ENCODE peak calls at places on chromosomes 16 and 17, in four cellular contexts. One of them, this sample, is unnamed. For H3K9me3, the result is how much of the 10 kb centered on the place peaks cover.

GRCh38 chr17:70080541-70081347 is 5.7 kb downstream of the KCNJ16 start:
- DNase-seq in left ventricle myocardium inferior: no peak
- DNase-seq in tibial artery: no peak
- DNase-seq in lung: no peak
- DNase-seq in this sample: no peak

GRCh38 chr17:19645608-19646250 is 2.8 kb upstream of the ALDH3A2 start:
- DNase-seq in lung: no peak
- DNase-seq in left ventricle myocardium inferior: no peak
- DNase-seq in tibial artery: peak
- DNase-seq in this sample: peak

GRCh38 chr16:48619547-48619946 is 9.6 kb upstream of the N4BP1 start:
- DNase-seq in lung: no peak
- DNase-seq in left ventricle myocardium inferior: no peak
- DNase-seq in tibial artery: no peak
- DNase-seq in this sample: no peak

GRCh38 chr17:48375356-48375755 is 54.7 kb downstream of the SKAP1 start:
- DNase-seq in lung: no peak
- DNase-seq in tibial artery: no peak
- DNase-seq in left ventricle myocardium inferior: no peak
- DNase-seq in this sample: no peak

GRCh38 chr16:53232826-53233529 is 178.2 kb downstream of the CHD9 start:
- DNase-seq in lung: no peak
- DNase-seq in tibial artery: no peak
- DNase-seq in left ventricle myocardium inferior: no peak
- DNase-seq in this sample: no peak

GRCh38 chr16:64830653-64831052 is 291.2 kb downstream of the CDH11 start:
- DNase-seq in tibial artery: no peak
- DNase-seq in left ventricle myocardium inferior: no peak
- DNase-seq in lung: no peak
- DNase-seq in this sample: no peak

GRCh38 chr17:4208228-4208627 is 55.6 kb downstream of the ANKFY1 start:
- DNase-seq in lung: no peak
- DNase-seq in tibial artery: peak
- DNase-seq in left ventricle myocardium inferior: no peak
- DNase-seq in this sample: no peak

GRCh38 chr16:24577167-24577566 is 37.8 kb downstream of the RBBP6 start:
- DNase-seq in lung: no peak
- DNase-seq in tibial artery: no peak
- DNase-seq in left ventricle myocardium inferior: no peak
- DNase-seq in this sample: no peak

GRCh38 chr17:76642994-76643393 is 563 bp downstream of the ST6GALNAC1 start:
- DNase-seq in tibial artery: no peak
- DNase-seq in lung: no peak
- DNase-seq in left ventricle myocardium inferior: no peak
- DNase-seq in this sample: no peak

GRCh38 chr17:46732754-46733398 is 85.6 kb downstream of the WNT3 start:
- DNase-seq in tibial artery: no peak
- DNase-seq in lung: no peak
- DNase-seq in left ventricle myocardium inferior: no peak
- DNase-seq in this sample: no peak

GRCh38 chr17:31054761-31055160 is 40.0 kb upstream of the NF1 start:
- DNase-seq in lung: no peak
- DNase-seq in left ventricle myocardium inferior: no peak
- DNase-seq in tibial artery: no peak
- DNase-seq in this sample: no peak

GRCh38 chr16:24917891-24918290 is 72.1 kb downstream of the SLC5A11 start:
- DNase-seq in lung: no peak
- DNase-seq in tibial artery: no peak
- DNase-seq in left ventricle myocardium inferior: no peak
- DNase-seq in this sample: no peak

GRCh38 chr16:8689686-8690085 is 15.3 kb downstream of the ABAT start:
- DNase-seq in lung: no peak
- DNase-seq in tibial artery: no peak
- DNase-seq in left ventricle myocardium inferior: no peak
- DNase-seq in this sample: no peak

GRCh38 chr17:81238490-81238814 is 403 bp downstream of the TEPSIN start:
- DNase-seq in tibial artery: no peak
- DNase-seq in left ventricle myocardium inferior: no peak
- DNase-seq in lung: no peak
- DNase-seq in this sample: no peak

GRCh38 chr16:66914541-66914940 is 4.1 kb downstream of the CDH16 start:
- DNase-seq in left ventricle myocardium inferior: no peak
- DNase-seq in lung: no peak
- DNase-seq in tibial artery: no peak
- DNase-seq in this sample: no peak

DNA sequence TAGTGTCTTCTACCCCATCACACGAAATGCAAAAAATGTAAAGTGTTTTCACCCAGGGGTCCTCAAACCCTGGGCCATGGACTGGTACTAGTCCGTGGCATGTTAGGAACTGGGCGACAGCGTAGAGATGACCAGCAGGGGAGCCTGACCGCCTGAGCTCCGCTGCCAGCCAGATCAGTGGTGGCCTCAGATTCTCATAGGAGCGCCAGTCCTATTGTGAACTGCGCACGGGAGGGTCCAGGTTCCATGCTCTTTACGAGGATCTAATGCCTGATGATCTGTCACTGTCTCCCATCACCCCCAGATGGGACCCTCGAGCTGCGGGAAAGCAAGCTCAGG is 4.5 kb downstream of the SCARF1 start:
- DNase-seq in lung: no peak
- DNase-seq in left ventricle myocardium inferior: no peak
- DNase-seq in tibial artery: no peak
- DNase-seq in this sample: no peak
- TF ChIP-seq CTCF in lung: no peak
- TF ChIP-seq CTCF in left ventricle myocardium inferior: no peak
- TF ChIP-seq CTCF in tibial artery: no peak
- TF ChIP-seq CTCF in this sample: peak

GRCh38 chr16:35311475-35311874 is 1852.1 kb downstream of the TP53TG3F start:
- DNase-seq in lung: no peak
- DNase-seq in left ventricle myocardium inferior: no peak
- DNase-seq in tibial artery: no peak
- DNase-seq in this sample: peak

GRCh38 chr16:35310999-35311398 is 1851.6 kb downstream of the TP53TG3F start:
- DNase-seq in left ventricle myocardium inferior: no peak
- DNase-seq in tibial artery: no peak
- DNase-seq in lung: no peak
- DNase-seq in this sample: no peak

GRCh38 chr16:35319536-35320192 is 1860.3 kb downstream of the TP53TG3F start:
- DNase-seq in tibial artery: no peak
- DNase-seq in left ventricle myocardium inferior: no peak
- DNase-seq in lung: no peak
- DNase-seq in this sample: no peak

GRCh38 chr16:35308674-35309073 is 1849.3 kb downstream of the TP53TG3F start:
- DNase-seq in tibial artery: no peak
- DNase-seq in left ventricle myocardium inferior: no peak
- DNase-seq in lung: no peak
- DNase-seq in this sample: no peak

GRCh38 chr16:35314298-35314697 is 1854.9 kb downstream of the TP53TG3F start:
- DNase-seq in left ventricle myocardium inferior: no peak
- DNase-seq in lung: no peak
- DNase-seq in tibial artery: no peak
- DNase-seq in this sample: no peak
- H3K9me3 ChIP-seq in left ventricle myocardium inferior: under half
- H3K9me3 ChIP-seq in lung: under half
- H3K9me3 ChIP-seq in tibial artery: under half
- H3K9me3 ChIP-seq in this sample: under half

GRCh38 chr16:85986931-85987749 is 88.2 kb downstream of the IRF8 start:
- DNase-seq in tibial artery: no peak
- DNase-seq in left ventricle myocardium inferior: no peak
- DNase-seq in lung: no peak
- DNase-seq in this sample: peak
- TF ChIP-seq CTCF in tibial artery: no peak
- TF ChIP-seq CTCF in left ventricle myocardium inferior: peak
- TF ChIP-seq CTCF in lung: no peak
- TF ChIP-seq CTCF in this sample: peak

DNA sequence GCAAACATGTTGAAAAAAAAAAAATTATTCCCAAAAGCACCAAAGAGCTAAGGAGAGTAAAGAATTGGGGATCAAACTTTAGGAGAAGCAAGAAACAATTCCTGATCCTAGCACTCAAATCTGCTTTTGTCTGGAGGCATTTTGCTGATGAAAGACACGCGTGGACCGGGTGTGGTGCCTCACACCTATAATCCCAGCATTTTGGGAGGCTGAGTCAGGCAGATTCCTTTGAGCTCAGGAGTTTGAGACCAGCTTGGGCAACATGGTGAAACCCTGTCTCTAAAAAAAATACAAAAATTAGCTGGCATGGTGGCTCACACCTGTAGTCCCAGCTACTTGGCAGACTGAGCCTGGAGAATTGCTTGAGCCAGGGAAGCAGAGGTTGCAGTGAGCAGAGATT is 35.4 kb downstream of the ZFP90 start:
- DNase-seq in lung: no peak
- DNase-seq in tibial artery: no peak
- DNase-seq in left ventricle myocardium inferior: no peak
- DNase-seq in this sample: no peak
- H3K9me3 ChIP-seq in lung: under half
- H3K9me3 ChIP-seq in tibial artery: half or more
- H3K9me3 ChIP-seq in left ventricle myocardium inferior: half or more
- H3K9me3 ChIP-seq in this sample: under half

GRCh38 chr17:79832211-79833109 is 6.8 kb downstream of the CBX4 start:
- DNase-seq in lung: no peak
- DNase-seq in tibial artery: no peak
- DNase-seq in left ventricle myocardium inferior: peak
- DNase-seq in this sample: no peak
- TF ChIP-seq CTCF in lung: no peak
- TF ChIP-seq CTCF in tibial artery: no peak
- TF ChIP-seq CTCF in left ventricle myocardium inferior: no peak
- TF ChIP-seq CTCF in this sample: no peak

GRCh38 chr16:85845276-85845675 is 45.8 kb downstream of the COX4I1 start:
- DNase-seq in tibial artery: no peak
- DNase-seq in left ventricle myocardium inferior: no peak
- DNase-seq in lung: no peak
- DNase-seq in this sample: no peak

GRCh38 chr16:85847681-85848601 is 48.4 kb downstream of the COX4I1 start:
- DNase-seq in left ventricle myocardium inferior: no peak
- DNase-seq in lung: no peak
- DNase-seq in tibial artery: peak
- DNase-seq in this sample: no peak

GRCh38 chr16:85846461-85846860 is 47.0 kb downstream of the COX4I1 start:
- DNase-seq in left ventricle myocardium inferior: no peak
- DNase-seq in lung: no peak
- DNase-seq in tibial artery: no peak
- DNase-seq in this sample: no peak

GRCh38 chr16:85844786-85845185 is 45.3 kb downstream of the COX4I1 start:
- DNase-seq in lung: no peak
- DNase-seq in left ventricle myocardium inferior: no peak
- DNase-seq in tibial artery: no peak
- DNase-seq in this sample: no peak

GRCh38 chr16:85847036-85847435 is 47.5 kb downstream of the COX4I1 start:
- DNase-seq in lung: no peak
- DNase-seq in tibial artery: no peak
- DNase-seq in left ventricle myocardium inferior: no peak
- DNase-seq in this sample: no peak
- H3K9me3 ChIP-seq in lung: under half
- H3K9me3 ChIP-seq in tibial artery: under half
- H3K9me3 ChIP-seq in left ventricle myocardium inferior: under half
- H3K9me3 ChIP-seq in this sample: under half

GRCh38 chr17:7588553-7589203 is 1.2 kb downstream of the SOX15 start:
- DNase-seq in tibial artery: no peak
- DNase-seq in lung: no peak
- DNase-seq in left ventricle myocardium inferior: no peak
- DNase-seq in this sample: no peak

GRCh38 chr17:7589204-7589868 is 558 bp downstream of the SOX15 start:
- DNase-seq in left ventricle myocardium inferior: peak
- DNase-seq in tibial artery: peak
- DNase-seq in lung: peak
- DNase-seq in this sample: peak

GRCh38 chr17:7587831-7588230 is 2.1 kb downstream of the SOX15 start:
- DNase-seq in tibial artery: no peak
- DNase-seq in left ventricle myocardium inferior: no peak
- DNase-seq in lung: no peak
- DNase-seq in this sample: no peak

GRCh38 chr17:7587420-7587786 is 2.5 kb downstream of the SOX15 start:
- DNase-seq in lung: no peak
- DNase-seq in left ventricle myocardium inferior: no peak
- DNase-seq in tibial artery: no peak
- DNase-seq in this sample: no peak

GRCh38 chr17:7586673-7587419 is 3.0 kb downstream of the SOX15 start:
- DNase-seq in left ventricle myocardium inferior: no peak
- DNase-seq in tibial artery: no peak
- DNase-seq in lung: no peak
- DNase-seq in this sample: peak
- TF ChIP-seq CTCF in left ventricle myocardium inferior: peak
- TF ChIP-seq CTCF in tibial artery: no peak
- TF ChIP-seq CTCF in lung: no peak
- TF ChIP-seq CTCF in this sample: peak

GRCh38 chr16:75714661-75715060 is 11.6 kb downstream of the CPHXL start:
- DNase-seq in lung: no peak
- DNase-seq in tibial artery: no peak
- DNase-seq in left ventricle myocardium inferior: no peak
- DNase-seq in this sample: no peak

DNA sequence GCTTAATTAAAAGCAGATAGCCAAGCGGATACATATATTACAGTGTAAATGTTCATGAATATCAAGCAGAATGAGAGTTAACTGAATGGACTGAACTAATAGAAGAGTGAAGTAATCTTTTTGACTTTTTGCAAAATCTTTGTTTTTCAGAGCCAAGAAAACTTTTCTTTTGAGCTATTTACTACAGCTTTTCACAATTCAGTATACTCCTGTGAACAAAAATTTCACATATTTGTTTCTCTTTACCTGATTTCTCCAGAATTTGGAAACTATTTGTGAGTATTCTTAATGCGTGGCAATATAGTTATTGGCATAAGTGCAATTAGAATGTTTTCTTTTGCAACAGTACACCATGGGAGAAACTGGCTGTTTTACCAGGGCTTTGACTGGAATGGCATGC is 9.1 kb upstream of the DUXB start:
- DNase-seq in left ventricle myocardium inferior: no peak
- DNase-seq in tibial artery: no peak
- DNase-seq in lung: no peak
- DNase-seq in this sample: no peak
- H3K9me3 ChIP-seq in left ventricle myocardium inferior: under half
- H3K9me3 ChIP-seq in tibial artery: under half
- H3K9me3 ChIP-seq in lung: under half
- H3K9me3 ChIP-seq in this sample: under half